ENCODE peak calls at places on chromosome 18, in ten cellular contexts. Z is KG1, Q is cardiac fibroblast, N is activated gamma-delta T cell treated with Interleukin-2 at 50 U/mL for 16 hours, P is foreskin fibroblast, S is neuronal stem cell, L is Calu3, T is anterior cingulate cortex, R is NCI-H2171 treated with DMSO at 0.1 percent for 48 hours, I is choroid plexus epithelial cell. V is an unnamed sample.

GRCh38 chr18:3671181-3671580 is 221.2 kb downstream of the TGIF1 start:
- DNase-seq in R (no peak), T (no peak), I (no peak), S (no peak), Q (no peak), N (no peak), P (no peak), L (no peak), Z (no peak), V (no peak)

GRCh38 chr18:21575656-21576055 is 24.8 kb downstream of the ESCO1 start:
- DNase-seq in N (no peak), P (no peak), L (no peak), Q (no peak), T (no peak), I (no peak), S (no peak), Z (no peak), R (no peak), V (no peak)

GRCh38 chr18:62828091-62828640 is 112.8 kb downstream of the PHLPP1 start:
- DNase-seq in T (no peak), Z (no peak), N (no peak), S (no peak), L (no peak), P (no peak), Q (no peak), I (no peak), R (no peak), V (peak)

GRCh38 chr18:69963196-69963595 is 15.5 kb upstream of the CD226 start:
- DNase-seq in L (no peak), N (no peak), I (no peak), Z (no peak), T (no peak), Q (no peak), P (no peak), R (no peak), S (no peak), V (no peak)

GRCh38 chr18:23453657-23454011 is 547 bp downstream of the RIOK3 start:
- DNase-seq in N (no peak), Q (peak), P (peak), R (peak), I (peak), S (no peak), Z (no peak), L (peak), T (no peak), V (no peak)

GRCh38 chr18:48852292-48852691 is 98.5 kb downstream of the SMAD7 start:
- DNase-seq in N (no peak), S (no peak), Q (no peak), P (no peak), Z (no peak), L (no peak), I (no peak), R (no peak), T (no peak), V (no peak)

GRCh38 chr18:12307251-12307736 is 747 bp upstream of the TUBB6 start:
- DNase-seq in Q (peak), P (peak), N (no peak), T (no peak), L (no peak), S (peak), I (peak), Z (peak), R (no peak), V (no peak)

GRCh38 chr18:61949946-61950345 is 57.1 kb upstream of the RNF152 start:
- DNase-seq in Q (peak), P (no peak), L (no peak), N (no peak), R (no peak), Z (no peak), T (no peak), I (peak), S (no peak), V (no peak)

GRCh38 chr18:68696937-68697336 is 18.0 kb downstream of the TMX3 start:
- DNase-seq in N (no peak), T (no peak), Z (no peak), R (no peak), I (no peak), P (no peak), S (no peak), Q (no peak), L (no peak), V (no peak)

GRCh38 chr18:2856499-2856898 is 9.7 kb downstream of the EMILIN2 start:
- DNase-seq in L (no peak), Z (no peak), N (no peak), Q (peak), T (no peak), I (no peak), S (no peak), P (peak), R (no peak), V (no peak)

GRCh38 chr18:37705016-37705415 is 139.4 kb upstream of the CELF4 start:
- DNase-seq in Z (no peak), I (no peak), Q (no peak), L (no peak), T (no peak), N (no peak), P (no peak), S (no peak), R (no peak), V (no peak)

GRCh38 chr18:48832961-48833700 is 117.6 kb downstream of the SMAD7 start:
- DNase-seq in L (peak), I (no peak), S (no peak), N (no peak), Q (peak), Z (peak), P (peak), R (no peak), T (no peak), V (no peak)

GRCh38 chr18:55509631-55510372 is 78.2 kb downstream of the TCF4 start:
- DNase-seq in Q (peak), L (no peak), T (no peak), P (peak), I (peak), N (no peak), S (no peak), Z (no peak), R (no peak), V (no peak)

V was measured in pancreas.